ENCODE peak calls at places on chromosomes 13 and 19, in six cellular contexts. X is naive thymus-derived CD4-positive, alpha-beta T cell; N is stimulated activated CD4-positive, alpha-beta T cell treated with anti-CD3 and anti-CD28 coated beads, Interleukin-4, amount 100 ng/mL, for 24 hours; F is natural killer cell treated with Interleukin-12 subunit alpha and Interleukin-12 subunit beta and Interleukin-15 and Interleukin-18, amount 100 ng/mL, for 72 hours; U is right cardiac atrium; D is LHCN-M2. M is an unnamed sample.

GRCh38 chr19:14333101-14333871 is 48.0 kb upstream of the ADGRE5 start:
- DNase-seq in D (peak), F (no peak), X (no peak), N (no peak), U (peak), M (no peak)

GRCh38 chr19:17086811-17087210 is 11.2 kb downstream of the MYO9B start:
- DNase-seq in N (no peak), F (no peak), U (peak), X (no peak), D (no peak), M (no peak)

GRCh38 chr19:13790354-13790753 is 4.9 kb upstream of the ZSWIM4 start:
- DNase-seq in U (no peak), D (no peak), N (no peak), X (no peak), F (peak), M (no peak)

GRCh38 chr19:2820112-2820702 is 539 bp downstream of the ZNF554 start:
- DNase-seq in F (no peak), N (no peak), X (no peak), U (peak), D (no peak), M (peak)

GRCh38 chr13:21537105-21537504 is 66.9 kb downstream of the MICU2 start:
- DNase-seq in X (no peak), N (no peak), D (no peak), U (no peak), F (no peak), M (peak)

GRCh38 chr13:67230774-67231480 is 791 bp upstream of the PCDH9 start:
- DNase-seq in D (peak), U (peak), X (no peak), N (peak), F (peak), M (peak)

GRCh38 chr19:50001775-50002174 is 23.4 kb downstream of the VRK3 start:
- DNase-seq in N (no peak), X (no peak), F (no peak), U (no peak), D (no peak), M (no peak)

GRCh38 chr19:17794731-17795494 is at the start of gene B3GNT3:
- DNase-seq in U (peak), F (no peak), D (no peak), X (no peak), N (peak), M (peak)

GRCh38 chr13:71864981-71865857 is 1.8 kb downstream of the DACH1 start:
- DNase-seq in X (no peak), F (no peak), U (peak), N (no peak), D (no peak), M (peak)

GRCh38 chr19:19865750-19866598 is at the start of gene ZNF253:
- DNase-seq in D (peak), N (peak), F (peak), U (peak), X (peak), M (peak)